ENCODE peak calls at places on chromosomes 2 and 18, in four cellular contexts. Q is HFF-Myc, P is astrocyte of the cerebellum, I is cardiac fibroblast. U is an unnamed sample.

GRCh38 chr18:48902023-48902855 is 48.5 kb downstream of the SMAD7 start:
- DNase-seq in P (peak; percentile 81), Q (peak; percentile 43), I (peak; percentile 97), U (no peak)

GRCh38 chr2:58680938-58681337 is 439.8 kb upstream of the FANCL start:
- DNase-seq in P (no peak), I (peak; percentile 1), Q (no peak), U (no peak)

GRCh38 chr18:61822879-61823278 is 69.9 kb downstream of the RNF152 start:
- DNase-seq in P (no peak), I (no peak), Q (no peak), U (no peak)

GRCh38 chr2:20962939-20963543 is 80.8 kb downstream of the APOB start:
- DNase-seq in Q (peak; percentile 44), I (peak; percentile 67), P (peak; percentile 41), U (peak; percentile 35)

GRCh38 chr2:3117650-3118216 is 259.9 kb downstream of the EIPR1 start:
- DNase-seq in P (no peak), I (no peak), Q (no peak), U (no peak)

GRCh38 chr18:43720036-43720435 is 442.7 kb upstream of the SYT4 start:
- DNase-seq in P (no peak), I (peak; percentile 2), Q (no peak), U (no peak)

GRCh38 chr2:232325324-232326273 is 53.0 kb upstream of the ALPP start:
- DNase-seq in Q (no peak), I (peak; percentile 54), P (peak; percentile 8), U (no peak)

GRCh38 chr18:76568726-76569125 is 73.7 kb upstream of the ZNF516 start:
- DNase-seq in P (no peak), I (no peak), Q (no peak), U (no peak)

GRCh38 chr2:150438654-150439053 is 48.8 kb downstream of the RND3 start:
- DNase-seq in Q (no peak), I (no peak), P (no peak), U (no peak)

GRCh38 chr2:143433158-143433557 is 303.9 kb downstream of the ARHGAP15 start:
- DNase-seq in Q (no peak), I (peak; percentile 35), P (no peak), U (no peak)

GRCh38 chr2:47664817-47665216 is 118.1 kb upstream of the MSH6 start:
- DNase-seq in Q (no peak), P (no peak), I (no peak), U (no peak)

GRCh38 chr2:154700142-154700541 is 1.6 kb downstream of the KCNJ3 start:
- DNase-seq in P (no peak), I (no peak), Q (no peak), U (no peak)

GRCh38 chr2:225667465-225667864 is 268.0 kb downstream of the NYAP2 start:
- DNase-seq in P (no peak), Q (no peak), I (no peak), U (no peak)

GRCh38 chr2:222504191-222504590 is 79.8 kb downstream of the SGPP2 start:
- DNase-seq in Q (no peak), I (no peak), P (no peak), U (no peak)

GRCh38 chr18:12087483-12087960 is 6.1 kb upstream of the ANKRD62 start:
- DNase-seq in Q (no peak), I (no peak), P (no peak), U (no peak)

GRCh38 chr18:7618821-7619410 is 51.8 kb downstream of the PTPRM start:
- DNase-seq in P (no peak), I (peak; percentile 9), Q (no peak), U (no peak)

GRCh38 chr18:73520229-73520628 is 627.4 kb downstream of the FBXO15 start:
- DNase-seq in Q (no peak), I (no peak), P (no peak), U (no peak)

GRCh38 chr2:11292464-11293255 is 51.8 kb downstream of the ROCK2 start:
- DNase-seq in Q (no peak), P (no peak), I (peak; percentile 72), U (no peak)

GRCh38 chr2:234240917-234241316 is 190.4 kb downstream of the SPP2 start:
- DNase-seq in I (no peak), P (peak; percentile 63), Q (peak; percentile 57), U (no peak)

GRCh38 chr2:143937563-143938346 is 582.2 kb downstream of the ZEB2 start:
- DNase-seq in I (peak; percentile 11), P (no peak), Q (no peak), U (no peak)

GRCh38 chr2:46326231-46326980 is 29.2 kb downstream of the EPAS1 start:
- DNase-seq in I (peak; percentile 62), P (no peak), Q (no peak), U (no peak)

GRCh38 chr2:134206573-134206972 is 47.3 kb upstream of the MGAT5 start:
- DNase-seq in I (peak; percentile 36), P (no peak), Q (no peak), U (no peak)

GRCh38 chr2:128448331-128449225 is 129.9 kb upstream of the HS6ST1 start:
- DNase-seq in Q (no peak), I (no peak), P (no peak), U (no peak)

GRCh38 chr2:200863655-200864205 is 728 bp downstream of the CLK1 start:
- DNase-seq in Q (no peak), P (no peak), I (no peak), U (no peak)

GRCh38 chr18:79613186-79613931 is 66.2 kb upstream of the CTDP1 start:
- DNase-seq in I (no peak), P (no peak), Q (no peak), U (no peak)

GRCh38 chr2:63047193-63047533 is 3.5 kb upstream of the OTX1 start:
- DNase-seq in I (no peak), P (no peak), Q (no peak), U (no peak)

GRCh38 chr2:232354069-232354468 is 24.5 kb upstream of the ALPP start:
- DNase-seq in P (no peak), Q (no peak), I (no peak), U (no peak)

DNA sequence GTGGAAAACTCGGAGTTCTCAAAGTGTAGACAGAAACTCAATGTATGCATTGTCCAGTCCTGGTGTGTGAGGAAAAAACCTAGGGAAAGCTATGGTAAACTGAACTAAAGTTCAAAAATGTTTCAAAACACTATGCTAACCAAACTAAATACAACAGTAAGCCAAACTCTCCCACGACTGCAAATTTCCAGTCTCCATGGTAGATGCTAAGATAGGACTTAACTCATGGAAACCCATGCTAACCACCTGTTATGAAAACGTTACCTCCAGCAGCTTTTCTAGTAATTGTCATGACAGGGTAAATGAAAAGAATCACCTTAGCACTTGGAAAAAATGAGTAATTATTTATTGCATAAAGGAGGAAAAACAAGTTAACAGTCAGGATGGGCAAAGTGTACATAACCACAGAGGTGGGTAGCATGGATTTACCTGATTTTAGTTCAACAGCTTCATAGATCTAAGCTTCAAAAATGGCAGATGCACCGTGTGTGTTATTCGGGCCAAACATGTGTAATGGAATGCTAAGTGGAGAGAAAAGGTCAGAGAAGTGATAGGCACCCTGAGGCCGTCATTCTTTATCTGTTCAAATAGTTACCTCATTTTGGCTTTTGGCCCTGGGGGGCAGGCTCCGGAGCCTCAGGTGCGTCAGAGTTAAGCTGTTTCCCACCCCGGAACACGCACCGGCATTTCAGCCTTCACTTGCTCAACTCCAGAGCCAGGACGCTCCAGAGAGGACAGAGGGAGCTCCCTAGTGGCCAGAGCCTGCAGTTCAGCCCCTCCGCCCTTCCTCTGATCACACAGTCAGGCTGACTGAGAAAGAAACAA is 135.5 kb upstream of the EPC2 start:
- DNase-seq in P (peak; percentile 63), Q (peak; percentile 33), I (peak; percentile 87), U (peak; percentile 73)
- H3K4me3 ChIP-seq in P (peak overlapping the region; percentile 11), Q (no peak overlapping the region), I (peak overlapping the region; percentile 31), U (peak overlapping the region; percentile 38)

GRCh38 chr2:205481861-205482260 is 200.4 kb upstream of the NRP2 start:
- DNase-seq in I (no peak), P (no peak), Q (no peak), U (no peak)

GRCh38 chr2:205483122-205483521 is 199.2 kb upstream of the NRP2 start:
- DNase-seq in I (no peak), P (no peak), Q (no peak), U (no peak)

GRCh38 chr2:205484717-205485116 is 197.6 kb upstream of the NRP2 start:
- DNase-seq in P (no peak), I (no peak), Q (no peak), U (no peak)

GRCh38 chr2:205477016-205477705 is 205.1 kb upstream of the NRP2 start:
- DNase-seq in Q (no peak), P (no peak), I (no peak), U (no peak)

DNA sequence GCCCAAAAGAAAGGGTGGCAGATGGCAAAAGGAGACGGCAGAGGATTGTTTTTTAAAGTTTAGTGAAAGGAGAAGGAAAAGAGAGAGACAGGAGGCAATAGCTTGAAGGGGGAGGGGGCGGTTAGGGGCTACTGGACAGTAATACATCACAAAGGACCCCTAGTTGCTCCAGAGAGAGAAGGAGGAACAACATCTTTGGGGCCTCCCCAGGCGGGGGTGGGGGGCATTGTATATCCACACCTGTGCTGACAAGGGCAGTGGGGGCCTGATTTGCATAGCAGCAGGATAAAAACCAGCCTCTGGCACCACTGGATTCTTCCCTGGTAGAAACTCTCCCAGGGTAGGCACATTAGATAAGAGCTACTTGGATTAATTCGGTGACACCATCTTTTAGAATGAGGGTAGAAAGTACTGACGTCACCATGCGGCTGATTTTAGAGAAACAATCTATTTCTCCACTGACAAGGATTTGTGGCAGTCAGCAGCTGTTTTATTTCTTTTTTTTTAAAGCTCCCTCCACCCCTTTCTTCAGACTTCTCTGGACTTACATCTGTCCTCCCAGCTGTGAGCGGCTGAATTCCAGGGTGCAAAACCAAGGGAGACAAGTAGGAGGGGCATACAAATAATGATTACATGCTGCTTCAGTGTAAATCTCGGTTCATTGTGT is 199.8 kb upstream of the NRP2 start:
- DNase-seq in P (no peak), Q (no peak), I (peak; percentile 10), U (no peak)
- H3K4me3 ChIP-seq in P (no peak overlapping the region), Q (no peak overlapping the region), I (no peak overlapping the region), U (no peak overlapping the region)

GRCh38 chr2:148643421-148643820 is 1.1 kb upstream of the EPC2 start:
- DNase-seq in P (no peak), I (no peak), Q (no peak), U (no peak)
- H3K4me3 ChIP-seq in P (peak overlapping the region; percentile 85), I (no peak overlapping the region), Q (peak overlapping the region; percentile 88), U (peak overlapping the region; percentile 95)

GRCh38 chr18:2908946-2909335 is 62.1 kb downstream of the EMILIN2 start:
- DNase-seq in I (no peak), P (no peak), Q (no peak), U (no peak)
- H3K4me3 ChIP-seq in I (no peak overlapping the region), P (no peak overlapping the region), Q (no peak overlapping the region), U (no peak overlapping the region)